ENCODE peak calls at places on chromosome 12, in eight cellular contexts. D is psoas muscle, V is cardiac fibroblast, T is HT-29, I is fibroblast of pulmonary artery, W is AML-193, C is endothelial cell, E is HuH-7.5. B is an unnamed sample.

GRCh38 chr12:102350070-102350469 is 130.3 kb downstream of the IGF1 start:
- DNase-seq in I (no peak), D (no peak), W (no peak), V (no peak), E (no peak), C (no peak), T (no peak), B (no peak)

GRCh38 chr12:132501189-132501940 is 11.4 kb downstream of the FBRSL1 start:
- DNase-seq in D (no peak), E (no peak), W (no peak), V (no peak), I (no peak), T (no peak), C (no peak), B (no peak)

GRCh38 chr12:12788675-12789368 is 3.4 kb downstream of the APOLD1 start:
- DNase-seq in T (peak), D (peak), I (peak), V (peak), W (peak), E (peak), C (peak), B (peak)

GRCh38 chr12:125528300-125528699 is 463.1 kb downstream of the AACS start:
- DNase-seq in I (no peak), E (no peak), D (no peak), V (no peak), W (no peak), T (no peak), C (no peak), B (no peak)

GRCh38 chr12:95802482-95803264 is 12.1 kb upstream of the NTN4 start:
- DNase-seq in I (peak), T (peak), E (no peak), D (no peak), V (peak), W (no peak), C (no peak), B (no peak)

GRCh38 chr12:52551466-52551865 is 1.5 kb downstream of the KRT71 start:
- DNase-seq in C (no peak), T (no peak), E (no peak), W (no peak), I (no peak), D (no peak), V (no peak), B (no peak)

GRCh38 chr12:90174198-90174510 is 465.5 kb upstream of the ATP2B1 start:
- DNase-seq in I (no peak), T (peak), E (no peak), V (peak), C (no peak), D (no peak), W (no peak), B (peak)

GRCh38 chr12:94951071-94951639 is 52.3 kb downstream of the NDUFA12 start:
- DNase-seq in W (no peak), V (no peak), C (no peak), I (no peak), D (no peak), E (no peak), T (no peak), B (no peak)

GRCh38 chr12:119869720-119870119 is 7.4 kb downstream of the CIT start:
- DNase-seq in C (no peak), I (peak), W (no peak), E (no peak), T (no peak), D (peak), V (peak), B (peak)

GRCh38 chr12:94488449-94488848 is 28.8 kb upstream of the CEP83 start:
- DNase-seq in V (no peak), E (no peak), I (no peak), D (no peak), C (no peak), T (no peak), W (no peak), B (no peak)

GRCh38 chr12:103936679-103937078 is 6.5 kb downstream of the HSP90B1 start:
- DNase-seq in T (no peak), W (no peak), E (no peak), C (no peak), D (no peak), I (no peak), V (no peak), B (no peak)

GRCh38 chr12:25797335-25797863 is 161.1 kb upstream of the RASSF8 start:
- DNase-seq in I (no peak), W (no peak), T (no peak), D (no peak), E (no peak), C (no peak), V (no peak), B (no peak)

GRCh38 chr12:98671459-98671858 is 26.4 kb downstream of the APAF1 start:
- DNase-seq in I (peak), T (no peak), E (no peak), V (no peak), W (no peak), D (no peak), C (no peak), B (no peak)

GRCh38 chr12:88925370-88925915 is 345.2 kb upstream of the KITLG start:
- DNase-seq in T (peak), C (no peak), W (no peak), V (peak), E (no peak), D (no peak), I (no peak), B (no peak)

GRCh38 chr12:3533703-3534386 is 42.8 kb downstream of the PRMT8 start:
- DNase-seq in T (peak), I (no peak), C (no peak), E (no peak), D (no peak), W (no peak), V (peak), B (peak)

GRCh38 chr12:55742719-55743130 is at the start of gene GDF11:
- DNase-seq in I (peak), V (peak), W (peak), C (no peak), D (peak), T (peak), E (peak), B (peak)

GRCh38 chr12:125203145-125203765 is 138.0 kb downstream of the AACS start:
- DNase-seq in W (no peak), V (peak), C (no peak), I (peak), D (no peak), T (peak), E (no peak), B (peak)

GRCh38 chr12:88624911-88625310 is 44.6 kb upstream of the KITLG start:
- DNase-seq in D (no peak), E (no peak), T (no peak), I (peak), C (no peak), W (no peak), V (peak), B (no peak)

GRCh38 chr12:120708646-120709045 is 1.6 kb upstream of the UNC119B start:
- DNase-seq in E (no peak), C (no peak), V (no peak), I (no peak), T (no peak), W (no peak), D (no peak), B (no peak)

GRCh38 chr12:112971248-112971647 is 7.1 kb upstream of the OAS2 start:
- DNase-seq in D (peak), E (no peak), I (peak), T (no peak), W (no peak), V (peak), C (no peak), B (peak)

GRCh38 chr12:105205322-105206048 is 30.5 kb downstream of the APPL2 start:
- DNase-seq in V (no peak), W (no peak), T (peak), I (no peak), C (no peak), D (no peak), E (no peak), B (no peak)

GRCh38 chr12:9319044-9319841 is 111.0 kb upstream of the PZP start:
- DNase-seq in V (peak), W (no peak), E (no peak), T (no peak), D (no peak), I (peak), C (no peak), B (no peak)

B was measured in NCI-H1694.